ENCODE peak calls at places on chromosomes 5 and 9, in ten cellular contexts. I is HCT116, U is fibroblast of mammary gland, V is choroid plexus epithelial cell, O is left ventricle myocardium inferior, Z is OCI-LY7, H is BJ, C is IMR-90, A is fibroblast of lung, D is tibial artery. Q is an unnamed sample.

GRCh38 chr9:27430754-27431540 is 93.1 kb upstream of the IFNK start:
- DNase-seq in O (no peak), H (no peak), V (no peak), I (no peak), C (no peak), U (no peak), A (no peak), Z (no peak), D (no peak), Q (peak; percentile 42)

GRCh38 chr5:1522601-1523479 is 920 bp downstream of the LPCAT1 start:
- DNase-seq in O (no peak), I (no peak), V (peak; percentile 28), D (peak; percentile 65), H (no peak), Z (peak; percentile 35), U (no peak), C (no peak), A (no peak), Q (no peak)

GRCh38 chr5:109192543-109193281 is 217.1 kb downstream of the PJA2 start:
- DNase-seq in A (no peak), H (no peak), I (no peak), V (no peak), C (no peak), O (no peak), U (no peak), D (no peak), Z (no peak), Q (no peak)

GRCh38 chr5:142091922-142092321 is 16.7 kb upstream of the NDFIP1 start:
- DNase-seq in U (no peak), V (no peak), C (no peak), O (no peak), I (no peak), Z (no peak), A (no peak), D (no peak), H (no peak), Q (no peak)

GRCh38 chr9:137030528-137030927 is 1.4 kb downstream of the FUT7 start:
- DNase-seq in H (no peak), C (no peak), D (no peak), O (no peak), A (no peak), U (no peak), Z (peak; percentile 33), V (no peak), I (no peak), Q (no peak)

GRCh38 chr5:160291467-160291866 is 20.9 kb downstream of the CCNJL start:
- DNase-seq in U (no peak), D (no peak), C (no peak), H (no peak), O (no peak), I (no peak), V (no peak), Z (no peak), A (no peak), Q (no peak)

GRCh38 chr5:97839338-97840081 is 656.5 kb upstream of the RIOK2 start:
- DNase-seq in Z (no peak), I (no peak), H (peak; percentile 26), A (peak; percentile 74), D (no peak), U (peak; percentile 64), V (peak; percentile 75), C (peak; percentile 2), O (no peak), Q (peak; percentile 9)

GRCh38 chr9:130931508-130932150 is 7.4 kb downstream of the FIBCD1 start:
- DNase-seq in O (no peak), Z (no peak), A (peak; percentile 26), D (no peak), V (no peak), C (no peak), H (no peak), U (no peak), I (no peak), Q (no peak)

GRCh38 chr5:180522350-180522749 is 28.2 kb downstream of the CNOT6 start:
- DNase-seq in V (no peak), U (no peak), C (no peak), H (no peak), O (no peak), I (no peak), A (no peak), Z (no peak), D (no peak), Q (peak; percentile 60)

GRCh38 chr9:84481819-84482218 is 141.3 kb upstream of the SLC28A3 start:
- DNase-seq in O (no peak), A (no peak), U (no peak), V (no peak), I (no peak), D (no peak), C (no peak), H (no peak), Z (no peak), Q (peak; percentile 6)

GRCh38 chr5:118139361-118139760 is 849.0 kb downstream of the DTWD2 start:
- DNase-seq in H (no peak), D (no peak), Z (no peak), C (no peak), I (no peak), U (no peak), A (no peak), V (no peak), O (no peak), Q (no peak)

GRCh38 chr5:33148076-33148501 is 292.7 kb upstream of the TARS1 start:
- DNase-seq in I (no peak), D (no peak), Z (no peak), O (peak; percentile 19), A (peak; percentile 66), V (peak; percentile 94), H (peak; percentile 91), U (peak; percentile 91), C (peak; percentile 90), Q (peak; percentile 94)

GRCh38 chr5:10590226-10591047 is 26.6 kb downstream of the ANKRD33B start:
- DNase-seq in O (no peak), V (no peak), U (peak; percentile 67), D (peak; percentile 29), H (peak; percentile 28), A (peak; percentile 30), I (no peak), C (peak; percentile 69), Z (no peak), Q (no peak)

GRCh38 chr9:8365029-8365428 is 565.5 kb upstream of the DMAC1 start:
- DNase-seq in O (no peak), H (peak; percentile 5), Z (no peak), A (peak; percentile 79), D (no peak), U (peak; percentile 89), I (no peak), V (peak; percentile 86), C (peak; percentile 76), Q (peak; percentile 4)

GRCh38 chr5:132747693-132748440 is 641 bp downstream of the CCNI2 start:
- DNase-seq in O (no peak), I (no peak), V (no peak), Z (no peak), H (no peak), D (no peak), C (no peak), A (no peak), U (no peak), Q (no peak)

GRCh38 chr9:137241490-137242328 is 622 bp downstream of the TUBB4B start:
- DNase-seq in U (peak; percentile 44), D (peak; percentile 85), V (no peak), Z (peak; percentile 55), O (peak; percentile 72), I (no peak), A (peak; percentile 37), H (no peak), C (peak; percentile 32), Q (peak; percentile 42)

GRCh38 chr9:19303216-19303615 is 72.7 kb downstream of the DENND4C start:
- DNase-seq in O (no peak), I (no peak), U (no peak), V (no peak), Z (no peak), H (no peak), D (no peak), A (no peak), C (no peak), Q (no peak)

GRCh38 chr9:19310246-19310645 is 69.8 kb downstream of the RPS6 start:
- DNase-seq in C (no peak), I (no peak), A (peak; percentile 2), H (no peak), U (peak; percentile 2), V (no peak), D (no peak), O (no peak), Z (no peak), Q (no peak)

DNA sequence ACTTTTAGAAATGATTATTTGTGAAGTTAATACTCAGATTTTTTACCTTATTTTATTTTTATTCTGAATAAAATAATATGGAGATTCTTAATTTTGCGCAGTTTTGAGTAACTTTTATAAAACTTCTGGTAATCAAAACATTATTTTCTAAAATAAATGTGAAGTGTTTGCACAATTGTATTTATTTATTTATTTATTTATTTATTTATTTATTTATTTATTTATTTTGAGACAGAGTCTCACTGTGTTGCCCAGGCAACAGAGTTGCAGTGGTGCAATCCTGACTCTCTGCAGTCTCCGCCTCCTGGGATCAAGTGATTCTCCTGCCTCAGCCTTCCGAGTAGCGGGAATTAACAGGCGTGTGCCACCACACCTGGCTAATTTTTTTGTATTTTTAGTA is 73.5 kb downstream of the RPS6 start:
- DNase-seq in V (no peak), I (no peak), O (no peak), A (no peak), C (no peak), Z (no peak), H (no peak), D (no peak), U (peak; percentile 5), Q (no peak)
- H3K4me3 ChIP-seq in V (no peak overlapping the region), I (no peak overlapping the region), O (no peak overlapping the region), A (no peak overlapping the region), C (no peak overlapping the region), Z (no peak overlapping the region), H (no peak overlapping the region), D (no peak overlapping the region), U (no peak overlapping the region), Q (no peak overlapping the region)

GRCh38 chr9:31839273-31839672 is 545.2 kb upstream of the ACO1 start:
- DNase-seq in H (no peak), D (no peak), U (no peak), Z (no peak), O (no peak), V (peak; percentile 45), C (no peak), I (no peak), A (no peak), Q (no peak)
- TF ChIP-seq CTCF in H (no peak), D (no peak), U (no peak), Z (no peak), O (no peak), V (peak; percentile 26), C (no peak), I (peak; percentile 9), A (no peak), Q (no peak)

DNA sequence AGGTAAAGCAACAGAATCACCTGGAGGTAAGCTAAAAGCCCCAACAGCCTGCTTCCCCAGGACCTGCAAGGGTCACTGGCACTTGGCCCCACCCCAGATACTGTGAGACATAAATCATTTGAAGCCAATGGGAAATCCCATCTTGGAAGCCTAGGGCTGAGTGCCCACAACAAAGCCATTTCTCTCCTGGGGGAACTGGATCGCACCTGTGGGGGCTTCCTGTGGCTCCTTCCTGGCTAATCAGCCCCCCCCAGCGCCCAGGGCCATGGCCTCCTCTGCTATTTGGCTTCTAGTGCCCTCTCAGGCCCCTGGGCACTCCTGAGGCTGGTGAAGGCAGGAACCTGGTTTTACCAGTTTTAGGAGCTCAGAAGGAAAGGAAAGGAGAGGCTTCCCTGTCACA is 1.4 kb downstream of the KCNMB1 start:
- DNase-seq in D (no peak), O (no peak), Z (no peak), A (no peak), V (no peak), U (no peak), H (no peak), C (no peak), I (no peak), Q (no peak)
- H3K4me3 ChIP-seq in D (peak overlapping the region; percentile 81), O (peak overlapping the region; percentile 49), Z (no peak overlapping the region), A (no peak overlapping the region), V (no peak overlapping the region), U (no peak overlapping the region), H (no peak overlapping the region), C (no peak overlapping the region), I (no peak overlapping the region), Q (no peak overlapping the region)

GRCh38 chr5:15383469-15383868 is 116.5 kb upstream of the FBXL7 start:
- DNase-seq in O (no peak), Z (no peak), V (peak; percentile 60), I (no peak), U (peak; percentile 22), H (no peak), D (no peak), A (peak; percentile 28), C (peak; percentile 28), Q (peak; percentile 27)
- TF ChIP-seq CTCF in O (peak; percentile 54), Z (peak; percentile 15), V (peak; percentile 72), I (no peak), U (peak; percentile 55), H (peak; percentile 50), D (peak; percentile 47), A (peak; percentile 58), C (peak; percentile 55), Q (peak; percentile 61)

Q was measured in AG10803.